ENCODE peak calls at places on chromosomes 7 and 10, in five cellular contexts. C is Peyer's patch, H is SJSA1, P is cardiac muscle cell, Y is pancreas. N is an unnamed sample.

GRCh38 chr10:8060010-8060703 is 5.7 kb downstream of the GATA3 start:
- DNase-seq in H (peak; percentile 22), P (no peak), Y (no peak), C (peak; percentile 72), N (peak; percentile 82)

GRCh38 chr10:96306516-96306915 is 2.3 kb downstream of the DNTT start:
- DNase-seq in Y (no peak), H (no peak), P (no peak), C (peak; percentile 67), N (no peak)

GRCh38 chr10:77311186-77311585 is 326.4 kb downstream of the KCNMA1 start:
- DNase-seq in Y (no peak), C (no peak), H (no peak), P (no peak), N (no peak)

GRCh38 chr10:122362621-122363020 is 11.9 kb upstream of the PLEKHA1 start:
- DNase-seq in P (no peak), H (no peak), Y (no peak), C (no peak), N (no peak)

GRCh38 chr10:129915526-129916378 is 48.3 kb downstream of the EBF3 start:
- DNase-seq in C (no peak), Y (no peak), H (no peak), P (no peak), N (no peak)

GRCh38 chr7:138398857-138399256 is 61.2 kb upstream of the TRIM24 start:
- DNase-seq in P (no peak), H (no peak), C (no peak), Y (no peak), N (no peak)

GRCh38 chr7:36301914-36302771 is 87.5 kb upstream of the ANLN start:
- DNase-seq in C (no peak), H (peak; percentile 80), P (peak; percentile 59), Y (no peak), N (no peak)

GRCh38 chr10:132711618-132712051 is 74.3 kb downstream of the NKX6-2 start:
- DNase-seq in H (no peak), Y (peak; percentile 58), P (no peak), C (no peak), N (no peak)

GRCh38 chr7:6284055-6284400 is 11.6 kb upstream of the CYTH3 start:
- DNase-seq in P (peak; percentile 28), Y (no peak), C (no peak), H (peak; percentile 81), N (peak; percentile 31)

GRCh38 chr7:149285581-149285975 is 23.6 kb downstream of the ZNF783 start:
- DNase-seq in P (peak; percentile 35), Y (no peak), C (peak; percentile 60), H (peak; percentile 14), N (no peak)

GRCh38 chr10:52566471-52567246 is 205.9 kb downstream of the MBL2 start:
- DNase-seq in C (no peak), P (peak; percentile 83), H (peak; percentile 62), Y (no peak), N (no peak)

GRCh38 chr10:57506414-57507094 is 761.1 kb downstream of the IPMK start:
- DNase-seq in C (no peak), P (no peak), H (no peak), Y (peak; percentile 44), N (no peak)

GRCh38 chr7:20402297-20403230 is 71.9 kb downstream of the ITGB8 start:
- DNase-seq in C (no peak), H (peak; percentile 37), P (peak; percentile 21), Y (no peak), N (no peak)

GRCh38 chr10:49738616-49739360 is 23.3 kb downstream of the OGDHL start:
- DNase-seq in H (no peak), P (no peak), C (no peak), Y (peak; percentile 58), N (no peak)

GRCh38 chr7:2853147-2853546 is 9.0 kb upstream of the GNA12 start:
- DNase-seq in P (peak; percentile 82), Y (no peak), H (no peak), C (no peak), N (no peak)

GRCh38 chr10:73840056-73840402 is 28.6 kb upstream of the NDST2 start:
- DNase-seq in C (no peak), Y (no peak), H (no peak), P (no peak), N (no peak)

GRCh38 chr10:103852189-103852711 is 3.1 kb downstream of the SH3PXD2A start:
- DNase-seq in Y (no peak), H (no peak), C (no peak), P (peak; percentile 65), N (no peak)

DNA sequence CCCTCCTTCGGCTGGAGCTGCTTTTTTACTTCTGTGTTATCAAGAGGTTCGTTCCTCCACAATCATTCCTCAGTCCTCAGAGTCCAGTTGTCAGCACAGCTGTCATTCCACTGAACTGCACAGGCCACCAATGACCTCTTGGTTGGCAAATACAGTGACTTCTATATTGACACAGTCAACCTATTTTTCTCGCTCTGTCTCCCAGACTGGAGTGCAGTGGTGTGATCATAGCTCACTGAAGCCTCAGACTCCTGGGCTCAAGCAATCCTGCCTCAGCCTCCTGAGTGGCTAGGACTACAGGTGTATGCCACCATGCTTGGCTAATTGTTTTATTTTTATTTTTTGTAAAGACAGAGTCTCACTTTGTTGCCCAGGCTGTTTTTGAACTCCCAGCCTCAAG is 27.7 kb downstream of the CRCP start:
- DNase-seq in C (no peak), Y (no peak), H (no peak), P (no peak), N (no peak)
- H3K27ac ChIP-seq in C (no peak overlapping the region), Y (peak overlapping the region; percentile 74), H (no peak overlapping the region), P (peak overlapping the region; percentile 44), N (no peak overlapping the region)

DNA sequence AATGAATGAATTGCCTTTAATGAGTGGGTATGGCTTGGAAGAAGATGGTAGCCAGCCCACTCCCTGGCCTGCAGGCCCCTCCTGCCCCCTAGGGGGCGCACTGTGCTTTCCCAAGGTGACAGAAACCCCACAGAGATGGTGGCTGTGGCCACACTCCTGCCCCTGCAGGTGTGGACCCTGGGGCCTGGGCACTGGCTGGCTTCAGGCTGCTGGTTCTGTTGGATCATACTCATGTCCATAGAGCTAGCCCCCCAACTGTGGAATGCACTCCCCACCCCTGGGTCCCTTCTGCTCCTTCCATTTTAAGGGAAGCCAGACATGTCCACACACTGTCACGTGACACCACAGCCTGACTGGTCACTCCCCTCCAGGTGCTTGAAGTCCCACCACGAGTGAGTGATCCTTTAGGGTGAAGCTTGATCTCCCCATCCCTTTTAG is 44.8 kb downstream of the ZCCHC24 start:
- DNase-seq in C (peak; percentile 74), Y (peak; percentile 72), P (peak; percentile 57), H (no peak), N (peak; percentile 28)
- H3K36me3 ChIP-seq in C (no peaks in the 10 kb centered on the region), Y (no peaks in the 10 kb centered on the region), P (peaks cover 3% of the 10 kb centered on the region), H (peaks cover 13% of the 10 kb centered on the region), N (no peaks in the 10 kb centered on the region)

DNA sequence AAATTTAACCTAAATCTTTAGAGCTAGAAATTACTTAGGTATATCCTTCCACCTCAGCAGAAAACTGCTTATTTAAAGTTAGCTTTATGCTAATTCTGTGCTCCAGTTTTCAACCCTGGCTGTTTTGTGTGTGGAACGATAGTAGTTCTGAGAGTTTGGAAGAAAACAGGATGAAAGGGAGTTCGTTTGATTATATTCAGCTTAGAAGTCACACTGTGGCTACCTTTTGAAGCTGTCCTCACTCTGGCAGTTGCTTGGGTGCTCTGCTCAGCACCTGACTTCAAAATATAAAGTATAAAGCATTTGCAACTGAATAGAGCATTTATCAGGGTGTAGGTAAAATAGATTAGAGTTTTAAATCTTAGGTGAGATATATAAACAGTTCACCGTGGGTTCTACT is 2.7 kb upstream of the ASCC1 start:
- DNase-seq in H (no peak), Y (no peak), P (no peak), C (no peak), N (no peak)
- H3K4me1 ChIP-seq in H (peaks cover 11% of the 10 kb centered on the region), Y (peaks cover 26% of the 10 kb centered on the region), P (peaks cover 22% of the 10 kb centered on the region), C (peaks cover 45% of the 10 kb centered on the region), N (peaks cover 61% of the 10 kb centered on the region)

DNA sequence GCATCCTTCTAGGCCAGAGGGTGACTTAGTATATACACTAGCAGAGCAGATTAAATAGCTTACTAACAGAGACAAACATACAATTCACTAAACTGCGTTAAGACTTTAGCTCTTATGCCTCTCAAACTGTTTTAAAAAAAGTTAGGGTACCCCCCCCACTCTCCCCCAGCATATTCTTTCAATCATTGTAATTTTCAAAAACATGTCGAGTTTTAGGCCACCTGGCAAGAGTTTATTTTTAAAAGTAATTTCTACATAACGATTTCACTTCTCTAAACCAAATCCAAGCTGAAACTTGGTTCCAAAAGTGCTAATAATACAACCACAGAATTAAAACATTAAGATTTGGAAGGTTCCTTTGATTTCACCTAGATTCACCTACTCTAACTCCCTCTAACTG is 129.5 kb downstream of the NRBF2 start:
- DNase-seq in P (no peak), Y (no peak), C (no peak), H (no peak), N (no peak)
- H3K27ac ChIP-seq in P (peak overlapping the region; percentile 42), Y (no peak overlapping the region), C (peak overlapping the region; percentile 6), H (no peak overlapping the region), N (no peak overlapping the region)

GRCh38 chr10:124688366-124688765 is 55.8 kb downstream of the FAM53B start:
- DNase-seq in Y (no peak), P (no peak), H (no peak), C (no peak), N (no peak)

GRCh38 chr10:124683816-124684215 is 60.4 kb downstream of the FAM53B start:
- DNase-seq in C (no peak), P (no peak), H (no peak), Y (peak; percentile 32), N (no peak)

GRCh38 chr10:124685251-124685650 is 58.9 kb downstream of the FAM53B start:
- DNase-seq in C (peak; percentile 68), Y (peak; percentile 47), H (no peak), P (no peak), N (no peak)

GRCh38 chr10:124688889-124689670 is 55.1 kb downstream of the FAM53B start:
- DNase-seq in Y (no peak), P (no peak), C (no peak), H (no peak), N (peak; percentile 50)

GRCh38 chr10:124686707-124687376 is 57.3 kb downstream of the FAM53B start:
- DNase-seq in P (no peak), Y (peak; percentile 22), H (no peak), C (no peak), N (no peak)
- H3K36me3 ChIP-seq in P (peaks cover 1% of the 10 kb centered on the region), Y (peaks cover under 1% of the 10 kb centered on the region), H (peaks cover 3% of the 10 kb centered on the region), C (no peaks in the 10 kb centered on the region), N (peaks cover 5% of the 10 kb centered on the region)

DNA sequence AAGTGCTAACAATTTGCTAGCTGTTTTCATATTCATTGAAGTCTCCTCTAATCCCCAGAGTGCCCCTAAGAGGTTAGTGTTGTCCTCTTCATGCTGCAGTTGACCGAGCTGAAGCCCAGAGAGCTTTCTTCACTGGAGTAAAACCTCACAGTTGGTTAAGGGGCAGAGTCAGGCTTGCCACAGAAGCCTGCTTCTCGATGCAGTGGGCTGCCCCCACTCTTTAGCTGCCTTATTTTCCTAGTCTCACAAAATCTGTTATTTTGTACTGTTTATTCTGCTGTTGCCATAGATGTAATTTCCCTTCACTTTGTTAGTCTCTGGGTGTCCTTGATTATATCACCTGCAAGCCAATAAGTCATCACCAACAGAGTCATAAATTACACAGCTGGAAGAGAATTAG is 56.3 kb upstream of the ZPBP start:
- DNase-seq in Y (no peak), C (no peak), P (no peak), H (no peak), N (peak; percentile 48)
- H3K4me1 ChIP-seq in Y (no peaks in the 10 kb centered on the region), C (no peaks in the 10 kb centered on the region), P (no peaks in the 10 kb centered on the region), H (no peaks in the 10 kb centered on the region), N (peaks cover 43% of the 10 kb centered on the region)

GRCh38 chr10:112712536-112712935 is 237.5 kb upstream of the TCF7L2 start:
- DNase-seq in C (no peak), P (no peak), Y (no peak), H (no peak), N (no peak)
- H3K27ac ChIP-seq in C (no peak overlapping the region), P (no peak overlapping the region), Y (no peak overlapping the region), H (no peak overlapping the region), N (no peak overlapping the region)